ENCODE peak calls at places on chromosomes 12 and 14, in seven cellular contexts. O is HepG2, H is hepatocyte, C is HCT116, V is endothelial cell, F is breast epithelium, Z is endodermal cell. T is an unnamed sample.

GRCh38 chr14:88256997-88257755 is 65.9 kb downstream of the KCNK10 start:
- DNase-seq in V (no peak), O (no peak), H (no peak), F (no peak), Z (no peak), C (no peak), T (no peak)

GRCh38 chr12:116397148-116397547 is 119.7 kb upstream of the MED13L start:
- DNase-seq in Z (no peak), O (no peak), C (no peak), V (no peak), H (no peak), F (no peak), T (no peak)

GRCh38 chr14:37083599-37083998 is 88.8 kb downstream of the SLC25A21 start:
- DNase-seq in F (no peak), H (no peak), V (no peak), O (no peak), Z (no peak), C (no peak), T (no peak)

GRCh38 chr12:112496493-112496892 is 77.7 kb downstream of the PTPN11 start:
- DNase-seq in V (no peak), C (no peak), F (no peak), O (no peak), Z (no peak), H (no peak), T (no peak)

GRCh38 chr12:79778802-79779201 is 88.0 kb upstream of the PAWR start:
- DNase-seq in F (no peak), C (no peak), O (no peak), Z (no peak), H (no peak), V (no peak), T (no peak)

GRCh38 chr14:50064993-50065392 is 51.4 kb downstream of the VCPKMT start:
- DNase-seq in O (no peak), V (no peak), H (no peak), F (no peak), C (no peak), Z (no peak), T (peak)

GRCh38 chr14:99724196-99724891 is 40.2 kb downstream of the CYP46A1 start:
- DNase-seq in V (no peak), C (no peak), H (no peak), O (no peak), F (peak), Z (no peak), T (no peak)

GRCh38 chr12:11067514-11067913 is 5.4 kb upstream of the TAS2R46 start:
- DNase-seq in O (no peak), V (no peak), C (no peak), Z (no peak), H (no peak), F (no peak), T (no peak)

GRCh38 chr12:32947203-32947795 is 50.7 kb upstream of the PKP2 start:
- DNase-seq in O (peak), C (peak), V (no peak), F (no peak), Z (no peak), H (peak), T (no peak)

GRCh38 chr12:124856842-124857178 is 6.9 kb downstream of the SCARB1 start:
- DNase-seq in C (no peak), V (no peak), H (no peak), O (no peak), F (no peak), Z (no peak), T (no peak)
- TF ChIP-seq CTCF in C (no peak), V (no peak), H (no peak), O (no peak), F (no peak), Z (no peak), T (no peak)

DNA sequence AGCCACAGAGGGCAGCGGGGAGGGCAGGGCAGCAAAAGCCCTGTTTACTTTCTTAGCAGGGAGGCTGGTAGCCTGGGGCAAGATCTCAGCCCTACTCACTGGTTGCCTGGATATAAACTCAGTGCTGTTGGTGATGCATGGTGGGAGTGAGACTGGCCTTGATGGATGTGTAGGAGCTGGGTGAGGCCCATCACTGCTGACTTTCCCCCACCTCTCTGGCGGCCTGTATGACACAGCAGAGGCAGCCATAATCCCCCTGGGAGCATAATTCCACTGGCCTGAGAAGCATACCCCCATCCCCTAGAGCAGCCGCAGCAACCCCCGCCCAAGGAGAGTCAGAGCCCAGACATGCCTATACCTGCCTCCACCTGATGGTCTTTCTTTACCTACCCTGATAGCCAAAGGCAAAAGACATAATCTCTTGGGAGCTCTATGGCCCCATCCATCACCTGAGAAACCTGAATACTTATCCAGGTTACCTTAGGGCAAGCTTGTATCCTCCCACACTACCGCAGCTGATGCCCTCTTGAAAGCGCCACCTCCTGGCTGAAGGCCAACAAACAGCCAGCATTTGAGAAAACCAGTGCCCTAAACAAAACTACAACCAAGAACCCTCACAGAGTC is 59.3 kb downstream of the DNAI7 start:
- DNase-seq in O (peak), H (no peak), Z (peak), F (no peak), C (peak), V (peak), T (no peak)
- TF ChIP-seq CTCF in O (peak), H (peak), Z (peak), F (no peak), C (peak), V (peak), T (no peak)

DNA sequence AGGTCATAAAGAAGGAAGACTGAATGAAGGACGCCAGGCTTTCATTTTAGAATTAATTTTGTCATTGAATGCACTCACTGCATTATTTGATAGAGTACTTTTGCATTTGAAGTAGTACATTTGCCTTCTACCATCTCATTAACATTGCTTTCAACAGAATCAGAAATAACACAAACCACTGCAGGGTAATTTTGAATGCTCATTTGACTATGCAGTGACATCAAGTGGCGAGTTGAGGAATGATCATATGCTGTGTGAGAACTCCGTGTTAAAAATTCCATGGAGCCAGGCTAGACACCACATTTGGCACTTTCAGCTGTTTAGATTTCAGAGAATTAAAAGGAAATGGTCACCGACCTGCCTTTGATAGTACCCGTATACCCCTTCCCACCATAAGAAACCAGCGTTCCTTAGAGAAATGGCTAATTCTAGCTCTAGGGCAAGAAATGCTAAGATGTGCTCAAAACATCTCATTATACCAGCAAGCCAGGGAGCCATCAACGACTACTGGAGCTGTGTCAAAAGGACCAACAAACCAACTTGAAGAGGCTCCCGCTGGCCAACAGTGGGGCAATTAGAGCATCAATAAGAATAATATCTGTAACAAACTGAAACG is 16.5 kb downstream of the HEBP1 start:
- DNase-seq in O (peak), V (peak), Z (no peak), H (peak), F (no peak), C (peak), T (no peak)
- TF ChIP-seq CTCF in O (peak), V (peak), Z (peak), H (peak), F (peak), C (peak), T (no peak)

GRCh38 chr12:108234155-108234554 is 105.0 kb downstream of the CMKLR1 start:
- DNase-seq in F (no peak), Z (no peak), O (no peak), C (no peak), V (peak), H (no peak), T (no peak)
- TF ChIP-seq CTCF in F (no peak), Z (peak), O (peak), C (no peak), V (no peak), H (no peak), T (no peak)

DNA sequence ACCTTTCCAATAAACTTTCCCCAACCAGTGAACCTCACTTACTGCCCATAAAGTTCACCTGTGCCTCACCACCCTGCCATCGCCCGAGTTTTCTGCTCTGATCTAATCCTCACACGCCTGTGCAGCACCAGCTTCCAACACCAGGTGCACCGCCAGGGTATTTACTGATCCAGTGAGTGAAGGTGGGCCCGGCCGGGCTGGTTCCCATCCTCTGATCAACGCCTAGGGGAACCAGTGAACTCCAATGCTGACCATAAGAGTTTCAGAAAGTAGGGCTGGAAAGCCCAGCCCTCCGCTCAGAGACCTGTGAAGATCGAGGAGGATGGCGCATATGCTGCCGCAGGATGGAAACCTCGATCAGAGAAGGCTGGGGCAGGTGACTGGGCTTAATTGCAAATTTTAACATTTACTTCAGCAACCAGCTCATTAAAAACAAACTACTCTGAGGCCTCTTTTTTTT is 685 bp upstream of the MYL6B start:
- DNase-seq in C (peak), V (peak), Z (peak), H (peak), F (no peak), O (peak), T (peak)
- TF ChIP-seq CTCF in C (no peak), V (peak), Z (peak), H (peak), F (peak), O (no peak), T (peak)

DNA sequence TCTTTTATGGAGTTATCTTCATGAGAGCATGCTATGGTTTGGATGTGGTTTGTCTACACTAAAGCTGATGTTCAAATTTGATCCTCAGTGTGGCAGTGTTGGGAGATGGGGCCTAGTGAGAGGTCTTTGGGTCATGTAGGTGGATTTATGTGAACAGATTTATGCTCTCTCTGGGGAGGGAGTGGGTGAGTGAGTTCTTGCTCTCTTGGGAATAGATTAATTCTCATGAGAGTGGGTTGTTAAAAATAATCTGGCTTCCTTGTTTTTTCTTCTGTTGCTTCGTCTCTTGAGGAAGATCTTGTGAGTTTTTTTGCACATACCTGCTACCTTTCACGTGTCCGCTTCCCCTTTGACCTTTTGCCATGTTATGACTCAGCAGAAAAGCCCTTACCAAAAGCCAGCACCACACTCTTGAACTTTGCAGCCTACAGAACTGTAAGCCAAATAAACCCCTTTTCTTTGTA is 20.5 kb downstream of the DERA start:
- DNase-seq in H (no peak), C (no peak), O (peak), Z (peak), F (no peak), V (no peak), T (no peak)
- TF ChIP-seq CTCF in H (no peak), C (no peak), O (no peak), Z (peak), F (no peak), V (no peak), T (no peak)

GRCh38 chr12:26124491-26125450 is at the start of gene BHLHE41:
- DNase-seq in O (no peak), Z (peak), C (no peak), F (peak), V (peak), H (peak), T (peak)

GRCh38 chr12:26121841-26122680 is 2.8 kb downstream of the BHLHE41 start:
- DNase-seq in Z (peak), O (no peak), F (no peak), H (peak), V (peak), C (no peak), T (peak)

GRCh38 chr12:26123482-26123980 is 1.3 kb downstream of the BHLHE41 start:
- DNase-seq in O (no peak), F (no peak), Z (no peak), C (no peak), H (no peak), V (no peak), T (no peak)

GRCh38 chr12:26121323-26121740 is 3.5 kb downstream of the BHLHE41 start:
- DNase-seq in Z (peak), H (no peak), O (no peak), C (no peak), F (no peak), V (no peak), T (no peak)

DNA sequence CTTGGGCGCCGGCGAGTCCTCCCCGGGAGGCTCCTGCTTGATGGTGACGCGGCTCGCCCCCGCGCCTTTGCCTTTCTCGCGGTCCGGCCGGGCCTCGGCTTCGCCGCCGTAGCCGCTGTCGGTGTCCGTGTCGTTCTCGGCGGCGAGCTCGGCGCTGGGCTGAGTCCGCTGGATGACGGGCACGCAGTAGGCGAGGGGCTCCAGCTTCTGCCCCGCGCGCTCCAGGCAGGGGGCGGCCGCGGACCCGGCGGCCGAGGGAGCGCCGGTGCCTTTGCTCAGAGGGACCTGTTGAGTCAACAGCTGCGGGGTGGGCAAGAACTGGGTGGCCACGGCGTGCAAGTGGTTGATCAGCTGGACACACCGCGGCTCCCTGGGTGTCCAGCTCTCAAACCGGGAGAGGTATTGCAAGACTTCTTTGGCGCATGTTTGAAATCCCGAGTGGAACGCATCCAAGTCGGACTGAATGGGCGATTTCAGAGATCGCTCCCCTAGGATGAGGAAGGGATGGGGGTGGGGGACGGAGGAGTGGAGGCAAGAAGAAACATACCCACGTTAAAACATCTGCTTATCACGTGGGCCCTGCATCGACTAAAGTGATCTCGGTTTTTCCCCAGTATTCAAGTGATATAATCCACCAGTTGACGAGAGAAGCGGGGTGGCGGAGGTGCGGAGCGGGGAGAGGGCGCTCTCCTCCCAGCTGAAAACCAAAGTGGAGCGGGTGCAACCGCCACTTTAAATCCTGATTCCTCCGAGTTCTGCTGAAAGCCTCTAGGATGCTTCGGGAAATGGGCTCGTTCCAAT is 2.0 kb downstream of the BHLHE41 start:
- DNase-seq in O (no peak), H (peak), V (peak), F (peak), C (no peak), Z (peak), T (peak)
- TF ChIP-seq CTCF in O (peak), H (peak), V (no peak), F (no peak), C (peak), Z (peak), T (peak)

T was measured in Peyer's patch.